ENCODE peak calls at places on chromosomes 7 and 10, in nine cellular contexts. M, U, Q, B, S, N, T, K and Z are unnamed samples.

GRCh38 chr7:28488061-28488791 is 75.9 kb downstream of the CREB5 start:
- DNase-seq in N (no peak), U (no peak), B (no peak), S (no peak), T (no peak), M (no peak), Q (no peak), K (no peak), Z (no peak)

GRCh38 chr10:86944471-86944870 is 12.9 kb downstream of the MMRN2 start:
- DNase-seq in N (no peak), Q (no peak), B (no peak), T (no peak), U (no peak), M (peak), S (no peak), K (no peak), Z (no peak)

GRCh38 chr7:93977551-93977950 is 26.6 kb downstream of the BET1 start:
- DNase-seq in Q (no peak), S (no peak), U (no peak), N (no peak), K (no peak), B (no peak), M (no peak), T (no peak), Z (no peak)

GRCh38 chr10:132867801-132868644 is 74.3 kb downstream of the CFAP46 start:
- DNase-seq in Q (no peak), N (no peak), T (no peak), B (no peak), M (no peak), U (no peak), S (no peak), K (peak), Z (no peak)

GRCh38 chr10:114649217-114649906 is 8.7 kb downstream of the ABLIM1 start:
- DNase-seq in Q (no peak), U (no peak), N (no peak), M (no peak), S (no peak), B (no peak), K (no peak), T (no peak), Z (no peak)

GRCh38 chr7:15284406-15284805 is 277.4 kb downstream of the AGMO start:
- DNase-seq in K (no peak), S (no peak), B (no peak), T (no peak), Q (no peak), M (no peak), U (no peak), N (no peak), Z (no peak)

GRCh38 chr10:87639493-87639892 is 20.2 kb upstream of the PAPSS2 start:
- DNase-seq in M (no peak), U (no peak), N (no peak), T (no peak), Q (no peak), B (no peak), K (no peak), S (no peak), Z (no peak)

GRCh38 chr7:3558410-3558809 is 257.4 kb downstream of the SDK1 start:
- DNase-seq in U (no peak), N (no peak), B (no peak), K (no peak), Q (no peak), M (no peak), S (no peak), T (no peak), Z (peak)

GRCh38 chr7:80634505-80634904 is 3.9 kb upstream of the CD36 start:
- DNase-seq in Q (peak), S (peak), M (peak), N (no peak), B (no peak), K (no peak), T (no peak), U (no peak), Z (no peak)

GRCh38 chr7:66050990-66051424 is 24.6 kb upstream of the ASL start:
- DNase-seq in U (no peak), N (no peak), B (peak), K (peak), Q (peak), S (no peak), M (peak), T (peak), Z (peak)

GRCh38 chr7:82443044-82443800 is at the start of gene CACNA2D1:
- DNase-seq in M (no peak), K (no peak), U (peak), S (no peak), N (peak), B (peak), T (peak), Q (peak), Z (no peak)

GRCh38 chr7:154415709-154416399 is 363.7 kb downstream of the DPP6 start:
- DNase-seq in M (no peak), T (no peak), Q (no peak), B (no peak), S (no peak), U (no peak), N (no peak), K (no peak), Z (no peak)

GRCh38 chr7:2483495-2483894 is 7.3 kb upstream of the GRIFIN start:
- DNase-seq in T (no peak), S (no peak), N (no peak), B (peak), K (no peak), Q (no peak), U (no peak), M (no peak), Z (peak)

GRCh38 chr7:85730016-85730415 is 543.2 kb upstream of the SEMA3D start:
- DNase-seq in M (no peak), K (no peak), B (no peak), U (no peak), Q (peak), N (no peak), T (no peak), S (no peak), Z (no peak)

GRCh38 chr7:132446666-132447217 is 129.5 kb downstream of the PLXNA4 start:
- DNase-seq in Q (no peak), B (no peak), S (no peak), N (no peak), K (no peak), T (no peak), U (no peak), M (no peak), Z (no peak)

GRCh38 chr7:141354251-141354650 is 197.0 kb upstream of the AGK start:
- DNase-seq in M (peak), K (no peak), U (no peak), T (no peak), Q (peak), S (no peak), B (no peak), N (no peak), Z (no peak)

GRCh38 chr10:4678951-4679671 is 146.9 kb upstream of the AKR1E2 start:
- DNase-seq in S (no peak), T (no peak), K (no peak), N (no peak), M (no peak), Q (no peak), U (no peak), B (no peak), Z (no peak)

GRCh38 chr7:34575006-34575405 is 83.0 kb upstream of the NPSR1 start:
- DNase-seq in S (no peak), U (no peak), T (no peak), N (no peak), Q (no peak), K (no peak), M (no peak), B (no peak), Z (no peak)

GRCh38 chr7:128757203-128757602 is 18.0 kb downstream of the CALU start:
- DNase-seq in M (no peak), U (no peak), S (no peak), Q (no peak), B (no peak), T (no peak), K (no peak), N (no peak), Z (no peak)

GRCh38 chr7:158023157-158023556 is 564.5 kb downstream of the PTPRN2 start:
- DNase-seq in M (no peak), B (no peak), N (no peak), S (no peak), U (no peak), Q (no peak), T (peak), K (no peak), Z (no peak)